ENCODE peak calls at places on chromosome 10, in four cellular contexts. L is fibroblast of lung, D is kidney epithelial cell, A is heart right ventricle. P is an unnamed sample.

GRCh38 chr10:61438141-61438984 is 14.8 kb downstream of the TMEM26 start:
- DNase-seq in L (peak; percentile 65), A (peak; percentile 13), D (no peak), P (no peak)

GRCh38 chr10:6445671-6446278 is 134.3 kb downstream of the PRKCQ start:
- DNase-seq in A (peak; percentile 20), L (peak; percentile 49), D (no peak), P (no peak)

GRCh38 chr10:118501637-118502440 is 93.6 kb downstream of the PRLHR start:
- DNase-seq in L (no peak), A (no peak), D (peak; percentile 43), P (no peak)

GRCh38 chr10:77245953-77246352 is 391.7 kb downstream of the KCNMA1 start:
- DNase-seq in L (peak; percentile 69), A (no peak), D (no peak), P (no peak)

GRCh38 chr10:96043895-96044580 is 655 bp downstream of the CCNJ start:
- DNase-seq in A (peak; percentile 26), D (no peak), L (peak; percentile 31), P (no peak)

GRCh38 chr10:24428410-24428782 is 219.5 kb downstream of the KIAA1217 start:
- DNase-seq in A (no peak), L (peak; percentile 55), D (no peak), P (no peak)

GRCh38 chr10:60444494-60445064 is 54.9 kb upstream of the ANK3 start:
- DNase-seq in D (no peak), A (no peak), L (peak; percentile 73), P (no peak)

GRCh38 chr10:78450807-78451485 is 417.3 kb downstream of the RPS24 start:
- DNase-seq in A (no peak), D (no peak), L (no peak), P (no peak)

GRCh38 chr10:29563420-29564035 is 71.2 kb downstream of the SVIL start:
- DNase-seq in A (no peak), D (no peak), L (no peak), P (no peak)

GRCh38 chr10:30762620-30763019 is 133.1 kb upstream of the LYZL2 start:
- DNase-seq in A (no peak), D (no peak), L (no peak), P (no peak)

GRCh38 chr10:13222566-13222965 is 11.6 kb downstream of the UCMA start:
- DNase-seq in D (no peak), A (no peak), L (no peak), P (no peak)

GRCh38 chr10:46030091-46030937 is at the start of gene NCOA4:
- DNase-seq in A (peak; percentile 99), L (peak; percentile 99), D (peak; percentile 90), P (peak; percentile 92)
- TF ChIP-seq CTCF in A (peak; percentile 80), L (peak; percentile 84), D (peak; percentile 81), P (peak; percentile 72)

DNA sequence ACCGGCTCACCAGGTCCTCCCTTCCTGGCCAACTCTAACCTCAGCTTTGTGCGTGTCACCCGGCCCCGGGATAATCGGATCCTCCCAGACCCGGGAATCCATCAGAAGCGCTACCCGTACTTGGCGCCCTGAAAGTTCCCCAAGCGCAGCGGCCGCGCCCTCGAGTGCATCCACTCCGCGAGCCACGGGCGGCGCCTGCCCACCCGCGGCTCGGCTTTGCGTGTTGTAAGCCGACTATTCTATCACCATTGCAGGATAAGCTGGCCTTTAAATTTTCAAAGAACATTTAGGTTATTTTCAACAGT is 35.7 kb upstream of the EBLN1 start:
- DNase-seq in D (no peak), L (no peak), A (peak; percentile 61), P (no peak)
- H3K4me3 ChIP-seq in D (peak overlapping the region; percentile 61), L (no peak overlapping the region), A (peak overlapping the region; percentile 85), P (peak overlapping the region; percentile 64)

GRCh38 chr10:90148121-90148855 is 446.9 kb downstream of the KIF20B start:
- DNase-seq in D (no peak), A (no peak), L (peak; percentile 79), P (no peak)
- TF ChIP-seq CTCF in D (peak; percentile 68), A (peak; percentile 42), L (peak; percentile 79), P (peak; percentile 81)

GRCh38 chr10:72254891-72255568 is 18.7 kb upstream of the DDIT4 start:
- DNase-seq in D (no peak), L (peak; percentile 95), A (peak; percentile 87), P (no peak)
- H3K4me3 ChIP-seq in D (no peak overlapping the region), L (peak overlapping the region; percentile 35), A (no peak overlapping the region), P (no peak overlapping the region)

P was measured in retinal pigment epithelial cell.